ENCODE peak calls at places on chromosomes 1 and 21, in eight cellular contexts. P is activated T-helper 1 cell treated with anti-CD3 and anti-CD28 coated beads, Interleukin-12 subunit alpha, Interleukin-12 subunit beta, Interleukin-2, Interleukin-4 antibody, amounts not matched to agents 30 ng/mL and 10 ng/mL and 1 ng/mL, durations not matched to agents 14 hours and 24 hours and 36 hours; S is hepatocyte; N is pancreas; I is activated T-cell treated with anti-CD3 and anti-CD28 coated beads for 1 hour; T is amniotic stem cell; X is ovary; E is H9. Z is an unnamed sample.

GRCh38 chr1:117466761-117467160 is 99.5 kb downstream of the MAN1A2 start:
- DNase-seq in I (no peak), S (no peak), E (no peak), N (no peak), T (no peak), P (no peak), X (no peak), Z (no peak)

GRCh38 chr1:59292557-59292956 is 4.3 kb upstream of the FGGY start:
- DNase-seq in I (no peak), N (no peak), T (no peak), P (no peak), S (peak), E (no peak), X (no peak), Z (peak)

GRCh38 chr1:112465122-112465521 is 43.6 kb upstream of the WNT2B start:
- DNase-seq in T (no peak), E (no peak), S (no peak), X (no peak), P (no peak), N (no peak), I (no peak), Z (no peak)

GRCh38 chr1:32872189-32872898 is 1.6 kb upstream of the FNDC5 start:
- DNase-seq in N (no peak), X (peak), T (no peak), I (peak), E (peak), S (peak), P (peak), Z (peak)

GRCh38 chr1:181655756-181656155 is 172.4 kb downstream of the CACNA1E start:
- DNase-seq in E (no peak), X (no peak), T (no peak), N (no peak), S (no peak), P (no peak), I (no peak), Z (no peak)

GRCh38 chr1:6448749-6449631 is 17.0 kb downstream of the TNFRSF25 start:
- DNase-seq in P (no peak), I (no peak), S (peak), T (no peak), N (no peak), E (peak), X (no peak), Z (peak)

GRCh38 chr1:38815903-38816627 is 43.5 kb downstream of the RRAGC start:
- DNase-seq in X (no peak), N (no peak), S (no peak), E (peak), T (no peak), I (no peak), P (no peak), Z (no peak)

GRCh38 chr1:115838805-115839705 is 1.9 kb downstream of the NHLH2 start:
- DNase-seq in E (peak), S (peak), N (no peak), P (no peak), I (no peak), T (no peak), X (no peak), Z (no peak)

GRCh38 chr1:92538413-92539061 is 51.8 kb upstream of the GFI1 start:
- DNase-seq in N (no peak), S (no peak), T (no peak), E (no peak), I (no peak), X (no peak), P (no peak), Z (no peak)

GRCh38 chr1:212124891-212125582 is 89.5 kb downstream of the DTL start:
- DNase-seq in N (peak), T (no peak), X (no peak), E (no peak), S (no peak), P (no peak), I (no peak), Z (no peak)

GRCh38 chr1:54332781-54333585 is 73.2 kb downstream of the SSBP3 start:
- DNase-seq in I (no peak), S (no peak), X (peak), T (no peak), P (no peak), E (no peak), N (peak), Z (peak)

GRCh38 chr1:153790282-153790995 is 15.2 kb downstream of the SLC27A3 start:
- DNase-seq in T (no peak), I (no peak), N (peak), X (peak), E (no peak), S (peak), P (no peak), Z (peak)

GRCh38 chr1:175070818-175071217 is 3.2 kb downstream of the TNN start:
- DNase-seq in E (no peak), S (no peak), P (no peak), I (no peak), N (no peak), X (no peak), T (no peak), Z (no peak)

GRCh38 chr1:25756210-25756609 is 43.8 kb upstream of the SELENON start:
- DNase-seq in I (no peak), S (no peak), T (no peak), N (no peak), P (no peak), X (no peak), E (no peak), Z (no peak)

GRCh38 chr1:38014724-38015424 is 2.3 kb downstream of the UTP11 start:
- DNase-seq in X (no peak), I (no peak), N (no peak), S (no peak), E (no peak), T (no peak), P (no peak), Z (peak)

GRCh38 chr1:55441474-55441873 is 226.3 kb upstream of the USP24 start:
- DNase-seq in T (no peak), N (no peak), S (no peak), I (no peak), E (no peak), X (no peak), P (no peak), Z (no peak)

GRCh38 chr1:88892146-88892877 is 945 bp upstream of the GTF2B start:
- DNase-seq in N (peak), E (peak), I (no peak), S (no peak), X (no peak), P (peak), T (no peak), Z (no peak)

GRCh38 chr1:40649592-40649930 is 15.9 kb downstream of the RIMS3 start:
- DNase-seq in S (no peak), X (no peak), P (no peak), N (no peak), E (no peak), I (no peak), T (no peak), Z (no peak)

GRCh38 chr21:27648560-27648959 is 681.7 kb upstream of the ADAMTS5 start:
- DNase-seq in S (peak), T (no peak), I (no peak), E (no peak), P (no peak), X (no peak), N (no peak), Z (no peak)

GRCh38 chr1:56578963-56579875 is at the start of gene PLPP3:
- DNase-seq in N (peak), P (no peak), X (peak), S (peak), E (peak), T (peak), I (no peak), Z (peak)

GRCh38 chr1:88683516-88683847 is 591 bp upstream of the PKN2 start:
- DNase-seq in N (peak), E (no peak), I (peak), P (no peak), T (no peak), X (peak), S (peak), Z (peak)

GRCh38 chr1:186620951-186621350 is 59.3 kb downstream of the PTGS2 start:
- DNase-seq in T (peak), E (no peak), S (no peak), X (no peak), N (no peak), I (no peak), P (no peak), Z (no peak)